ENCODE peak calls at places on chromosomes 4 and X, in seven cellular contexts. One of them, this sample, is unnamed.

GRCh38 chrX:6292599-6292998 is 63.9 kb upstream of the NLGN4X start:
- DNase-seq in uterus: no peak
- DNase-seq in fibroblast of lung: no peak
- DNase-seq in Panc1: no peak
- DNase-seq in endothelial cell of umbilical vein: no peak
- DNase-seq in breast epithelium: no peak
- DNase-seq in neural progenitor cell: peak
- DNase-seq in this sample: no peak

GRCh38 chr4:17587094-17587822 is 10.3 kb downstream of the LAP3 start:
- DNase-seq in uterus: no peak
- DNase-seq in fibroblast of lung: no peak
- DNase-seq in Panc1: no peak
- DNase-seq in endothelial cell of umbilical vein: no peak
- DNase-seq in breast epithelium: no peak
- DNase-seq in neural progenitor cell: no peak
- DNase-seq in this sample: no peak

GRCh38 chrX:37315511-37316248 is 33.5 kb upstream of the PRRG1 start:
- DNase-seq in uterus: no peak
- DNase-seq in fibroblast of lung: no peak
- DNase-seq in Panc1: no peak
- DNase-seq in endothelial cell of umbilical vein: peak
- DNase-seq in breast epithelium: no peak
- DNase-seq in neural progenitor cell: no peak
- DNase-seq in this sample: no peak

GRCh38 chr4:184462724-184463123 is 11.6 kb downstream of the IRF2 start:
- DNase-seq in uterus: no peak
- DNase-seq in fibroblast of lung: no peak
- DNase-seq in Panc1: no peak
- DNase-seq in endothelial cell of umbilical vein: no peak
- DNase-seq in breast epithelium: no peak
- DNase-seq in neural progenitor cell: no peak
- DNase-seq in this sample: no peak

GRCh38 chrX:39846460-39846859 is 251.3 kb downstream of the BCOR start:
- DNase-seq in uterus: no peak
- DNase-seq in fibroblast of lung: no peak
- DNase-seq in Panc1: no peak
- DNase-seq in endothelial cell of umbilical vein: no peak
- DNase-seq in breast epithelium: no peak
- DNase-seq in neural progenitor cell: no peak
- DNase-seq in this sample: no peak

GRCh38 chr4:172654482-172654881 is 514.1 kb upstream of the GALNT7 start:
- DNase-seq in uterus: no peak
- DNase-seq in fibroblast of lung: no peak
- DNase-seq in Panc1: no peak
- DNase-seq in endothelial cell of umbilical vein: no peak
- DNase-seq in breast epithelium: no peak
- DNase-seq in neural progenitor cell: no peak
- DNase-seq in this sample: no peak

GRCh38 chr4:37244583-37245390 is at the start of gene NWD2:
- DNase-seq in uterus: no peak
- DNase-seq in fibroblast of lung: no peak
- DNase-seq in Panc1: no peak
- DNase-seq in endothelial cell of umbilical vein: no peak
- DNase-seq in breast epithelium: no peak
- DNase-seq in neural progenitor cell: peak
- DNase-seq in this sample: peak

GRCh38 chrX:48465336-48465933 is 4.6 kb downstream of the SLC38A5 start:
- DNase-seq in uterus: no peak
- DNase-seq in fibroblast of lung: peak
- DNase-seq in Panc1: no peak
- DNase-seq in endothelial cell of umbilical vein: no peak
- DNase-seq in breast epithelium: no peak
- DNase-seq in neural progenitor cell: no peak
- DNase-seq in this sample: no peak

GRCh38 chrX:109934434-109934833 is 68.5 kb upstream of the TMEM164 start:
- DNase-seq in uterus: no peak
- DNase-seq in fibroblast of lung: peak
- DNase-seq in Panc1: no peak
- DNase-seq in endothelial cell of umbilical vein: no peak
- DNase-seq in breast epithelium: no peak
- DNase-seq in neural progenitor cell: no peak
- DNase-seq in this sample: no peak

GRCh38 chr4:125314676-125315570 is at the start of gene FAT4:
- DNase-seq in uterus: peak
- DNase-seq in fibroblast of lung: peak
- DNase-seq in Panc1: no peak
- DNase-seq in endothelial cell of umbilical vein: peak
- DNase-seq in breast epithelium: peak
- DNase-seq in neural progenitor cell: peak
- DNase-seq in this sample: peak

GRCh38 chr4:169756971-169757574 is 671 bp downstream of the HPF1 start:
- DNase-seq in uterus: no peak
- DNase-seq in fibroblast of lung: peak
- DNase-seq in Panc1: no peak
- DNase-seq in endothelial cell of umbilical vein: peak
- DNase-seq in breast epithelium: no peak
- DNase-seq in neural progenitor cell: no peak
- DNase-seq in this sample: no peak

GRCh38 chr4:185358514-185359433 is 37.0 kb downstream of the LRP2BP start:
- DNase-seq in uterus: no peak
- DNase-seq in fibroblast of lung: peak
- DNase-seq in Panc1: no peak
- DNase-seq in endothelial cell of umbilical vein: peak
- DNase-seq in breast epithelium: no peak
- DNase-seq in neural progenitor cell: no peak
- DNase-seq in this sample: no peak

GRCh38 chrX:129653985-129654651 is 638 bp downstream of the APLN start:
- DNase-seq in uterus: peak
- DNase-seq in fibroblast of lung: no peak
- DNase-seq in Panc1: no peak
- DNase-seq in endothelial cell of umbilical vein: no peak
- DNase-seq in breast epithelium: no peak
- DNase-seq in neural progenitor cell: no peak
- DNase-seq in this sample: no peak

GRCh38 chr4:112563431-112564200 is 47.6 kb upstream of the NEUROG2 start:
- DNase-seq in uterus: no peak
- DNase-seq in fibroblast of lung: no peak
- DNase-seq in Panc1: no peak
- DNase-seq in endothelial cell of umbilical vein: no peak
- DNase-seq in breast epithelium: no peak
- DNase-seq in neural progenitor cell: no peak
- DNase-seq in this sample: no peak

GRCh38 chrX:2698604-2699003 is 7.5 kb downstream of the CD99 start:
- DNase-seq in uterus: no peak
- DNase-seq in fibroblast of lung: no peak
- DNase-seq in Panc1: no peak
- DNase-seq in endothelial cell of umbilical vein: no peak
- DNase-seq in breast epithelium: no peak
- DNase-seq in neural progenitor cell: no peak
- DNase-seq in this sample: no peak

GRCh38 chr4:110025057-110025456 is 112.4 kb downstream of the EGF start:
- DNase-seq in uterus: no peak
- DNase-seq in fibroblast of lung: no peak
- DNase-seq in Panc1: no peak
- DNase-seq in endothelial cell of umbilical vein: no peak
- DNase-seq in breast epithelium: no peak
- DNase-seq in neural progenitor cell: no peak
- DNase-seq in this sample: no peak

GRCh38 chrX:7139202-7140081 is 8.1 kb upstream of the STS start:
- DNase-seq in uterus: no peak
- DNase-seq in fibroblast of lung: peak
- DNase-seq in Panc1: no peak
- DNase-seq in endothelial cell of umbilical vein: no peak
- DNase-seq in breast epithelium: no peak
- DNase-seq in neural progenitor cell: no peak
- DNase-seq in this sample: no peak

GRCh38 chr4:176792348-176793059 is at the start of gene VEGFC:
- DNase-seq in uterus: peak
- DNase-seq in fibroblast of lung: peak
- DNase-seq in Panc1: no peak
- DNase-seq in endothelial cell of umbilical vein: peak
- DNase-seq in breast epithelium: peak
- DNase-seq in neural progenitor cell: peak
- DNase-seq in this sample: peak

GRCh38 chr4:64967286-64967685 is 558.0 kb upstream of the TECRL start:
- DNase-seq in uterus: no peak
- DNase-seq in fibroblast of lung: no peak
- DNase-seq in Panc1: no peak
- DNase-seq in endothelial cell of umbilical vein: no peak
- DNase-seq in breast epithelium: no peak
- DNase-seq in neural progenitor cell: no peak
- DNase-seq in this sample: no peak

GRCh38 chrX:15465896-15466651 is 27.1 kb downstream of the PIR start:
- DNase-seq in uterus: no peak
- DNase-seq in fibroblast of lung: peak
- DNase-seq in Panc1: no peak
- DNase-seq in endothelial cell of umbilical vein: no peak
- DNase-seq in breast epithelium: no peak
- DNase-seq in neural progenitor cell: peak
- DNase-seq in this sample: no peak

GRCh38 chrX:15469613-15470012 is 23.5 kb downstream of the PIR start:
- DNase-seq in uterus: no peak
- DNase-seq in fibroblast of lung: no peak
- DNase-seq in Panc1: no peak
- DNase-seq in endothelial cell of umbilical vein: no peak
- DNase-seq in breast epithelium: no peak
- DNase-seq in neural progenitor cell: no peak
- DNase-seq in this sample: no peak

GRCh38 chrX:15465347-15465746 is 27.8 kb downstream of the PIR start:
- DNase-seq in uterus: peak
- DNase-seq in fibroblast of lung: no peak
- DNase-seq in Panc1: no peak
- DNase-seq in endothelial cell of umbilical vein: no peak
- DNase-seq in breast epithelium: no peak
- DNase-seq in neural progenitor cell: no peak
- DNase-seq in this sample: no peak

GRCh38 chrX:15471016-15471415 is 22.1 kb downstream of the PIR start:
- DNase-seq in uterus: peak
- DNase-seq in fibroblast of lung: peak
- DNase-seq in Panc1: peak
- DNase-seq in endothelial cell of umbilical vein: peak
- DNase-seq in breast epithelium: peak
- DNase-seq in neural progenitor cell: peak
- DNase-seq in this sample: peak

DNA sequence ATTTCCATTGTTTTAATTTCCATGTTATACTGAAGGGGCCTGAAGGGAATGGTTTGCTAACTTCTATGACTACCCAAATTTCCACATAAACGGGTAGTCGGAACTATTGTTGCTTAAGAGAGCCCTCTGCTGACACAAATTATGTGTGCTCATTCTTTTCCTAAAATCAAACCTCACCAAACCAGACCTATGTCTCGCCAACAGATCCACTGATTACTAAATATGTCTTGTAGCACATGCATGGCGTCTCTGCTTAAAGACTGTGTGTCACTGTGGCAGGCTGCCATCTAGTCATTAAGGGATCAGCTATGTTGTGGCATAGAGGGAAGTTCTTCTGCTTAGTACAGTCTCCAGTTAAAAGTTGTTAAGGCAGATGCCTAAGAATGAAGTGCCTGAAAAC is 25.1 kb downstream of the PIR start:
- DNase-seq in uterus: no peak
- DNase-seq in fibroblast of lung: peak
- DNase-seq in Panc1: no peak
- DNase-seq in endothelial cell of umbilical vein: peak
- DNase-seq in breast epithelium: no peak
- DNase-seq in neural progenitor cell: peak
- DNase-seq in this sample: no peak
- TF ChIP-seq CTCF in uterus: peak
- TF ChIP-seq CTCF in fibroblast of lung: peak
- TF ChIP-seq CTCF in Panc1: peak
- TF ChIP-seq CTCF in endothelial cell of umbilical vein: no peak
- TF ChIP-seq CTCF in breast epithelium: peak
- TF ChIP-seq CTCF in neural progenitor cell: peak
- TF ChIP-seq CTCF in this sample: peak

DNA sequence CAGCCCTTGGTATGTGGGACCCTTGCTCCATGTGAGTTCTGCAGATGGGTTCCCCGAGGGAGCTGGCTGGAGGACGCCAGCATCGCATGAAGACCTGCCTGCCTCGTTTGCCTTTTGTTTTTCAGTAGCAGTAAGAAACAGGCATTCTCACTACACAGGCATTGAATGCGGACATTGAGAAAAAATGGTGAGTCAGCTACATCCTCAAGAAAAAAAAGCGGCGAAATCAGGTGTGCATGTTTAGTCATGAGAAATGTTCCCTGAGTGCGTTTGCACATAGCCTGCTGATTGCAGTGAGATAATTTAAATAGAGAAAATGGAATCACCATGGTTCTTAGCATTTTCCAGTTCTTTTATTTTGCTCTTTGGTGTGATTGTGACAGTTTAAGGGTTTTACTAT is 54.1 kb upstream of the CLDN34 start:
- DNase-seq in uterus: no peak
- DNase-seq in fibroblast of lung: no peak
- DNase-seq in Panc1: no peak
- DNase-seq in endothelial cell of umbilical vein: no peak
- DNase-seq in breast epithelium: no peak
- DNase-seq in neural progenitor cell: no peak
- DNase-seq in this sample: no peak
- H3K27ac ChIP-seq in uterus: no peak
- H3K27ac ChIP-seq in fibroblast of lung: no peak
- H3K27ac ChIP-seq in Panc1: no peak
- H3K27ac ChIP-seq in endothelial cell of umbilical vein: no peak
- H3K27ac ChIP-seq in breast epithelium: no peak
- H3K27ac ChIP-seq in neural progenitor cell: no peak
- H3K27ac ChIP-seq in this sample: no peak

DNA sequence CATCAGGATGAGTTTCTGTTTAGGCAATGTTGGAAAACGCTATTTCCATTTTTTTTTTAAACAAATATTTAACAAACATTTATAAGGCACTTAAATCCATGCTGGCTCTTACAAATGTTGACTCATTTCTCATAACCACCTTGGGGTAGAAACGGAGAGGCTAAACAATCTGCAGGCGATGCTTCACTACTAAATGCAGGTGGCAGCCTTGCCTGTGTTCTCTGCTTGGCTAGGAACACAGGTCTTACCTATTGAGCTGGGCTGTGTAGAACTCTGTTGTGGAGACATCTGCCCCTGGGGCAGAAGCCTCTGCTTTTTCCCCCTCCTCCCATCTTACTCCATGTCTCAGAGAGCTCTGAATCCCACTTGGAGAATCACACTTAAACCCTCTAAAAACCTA is 1.4 kb upstream of the CXCL1 start:
- DNase-seq in uterus: no peak
- DNase-seq in fibroblast of lung: no peak
- DNase-seq in Panc1: no peak
- DNase-seq in endothelial cell of umbilical vein: no peak
- DNase-seq in breast epithelium: no peak
- DNase-seq in neural progenitor cell: no peak
- DNase-seq in this sample: no peak
- TF ChIP-seq CTCF in uterus: no peak
- TF ChIP-seq CTCF in fibroblast of lung: no peak
- TF ChIP-seq CTCF in Panc1: peak
- TF ChIP-seq CTCF in endothelial cell of umbilical vein: no peak
- TF ChIP-seq CTCF in breast epithelium: no peak
- TF ChIP-seq CTCF in neural progenitor cell: no peak
- TF ChIP-seq CTCF in this sample: no peak

GRCh38 chrX:135649561-135649960 is 63.9 kb upstream of the CT45A1 start:
- DNase-seq in uterus: no peak
- DNase-seq in fibroblast of lung: no peak
- DNase-seq in Panc1: no peak
- DNase-seq in endothelial cell of umbilical vein: no peak
- DNase-seq in breast epithelium: no peak
- DNase-seq in neural progenitor cell: no peak
- DNase-seq in this sample: no peak

GRCh38 chrX:135651647-135652295 is 61.7 kb upstream of the CT45A1 start:
- DNase-seq in uterus: no peak
- DNase-seq in fibroblast of lung: no peak
- DNase-seq in Panc1: no peak
- DNase-seq in endothelial cell of umbilical vein: no peak
- DNase-seq in breast epithelium: no peak
- DNase-seq in neural progenitor cell: no peak
- DNase-seq in this sample: no peak

GRCh38 chrX:135652602-135653001 is 60.8 kb upstream of the CT45A1 start:
- DNase-seq in uterus: no peak
- DNase-seq in fibroblast of lung: no peak
- DNase-seq in Panc1: no peak
- DNase-seq in endothelial cell of umbilical vein: no peak
- DNase-seq in breast epithelium: no peak
- DNase-seq in neural progenitor cell: no peak
- DNase-seq in this sample: no peak
- H3K27ac ChIP-seq in uterus: no peak
- H3K27ac ChIP-seq in fibroblast of lung: no peak
- H3K27ac ChIP-seq in Panc1: no peak
- H3K27ac ChIP-seq in endothelial cell of umbilical vein: no peak
- H3K27ac ChIP-seq in breast epithelium: no peak
- H3K27ac ChIP-seq in neural progenitor cell: no peak
- H3K27ac ChIP-seq in this sample: no peak